ENCODE peak calls at places on chromosomes 7 and 10, in four cellular contexts. L, B, P and W are unnamed samples.

GRCh38 chr10:48465860-48466521 is 138.9 kb downstream of the ARHGAP22 start:
- DNase-seq in P (no peak), L (peak; percentile 32), B (no peak), W (no peak)

GRCh38 chr7:149099058-149099457 is 8.5 kb upstream of the ZNF786 start:
- DNase-seq in B (no peak), L (no peak), P (no peak), W (no peak)

GRCh38 chr7:98107313-98107691 is 640 bp downstream of the LMTK2 start:
- DNase-seq in L (no peak), P (no peak), B (peak; percentile 22), W (no peak)

GRCh38 chr10:1151071-1152033 is 95.2 kb downstream of the WDR37 start:
- DNase-seq in B (no peak), P (no peak), L (no peak), W (no peak)

GRCh38 chr7:138092486-138093028 is 16.3 kb downstream of the AKR1D1 start:
- DNase-seq in L (no peak), P (no peak), B (no peak), W (no peak)

GRCh38 chr10:381346-381745 is 246.1 kb downstream of the ZMYND11 start:
- DNase-seq in B (no peak), L (no peak), P (no peak), W (no peak)

GRCh38 chr10:63628526-63629362 is 107.5 kb downstream of the REEP3 start:
- DNase-seq in L (no peak), B (peak; percentile 80), P (no peak), W (no peak)

GRCh38 chr10:113463777-113464176 is 89.1 kb upstream of the HABP2 start:
- DNase-seq in B (no peak), P (no peak), L (no peak), W (no peak)

GRCh38 chr7:20624666-20625385 is 9.4 kb downstream of the ABCB5 start:
- DNase-seq in B (no peak), P (no peak), L (no peak), W (no peak)

GRCh38 chr10:116440330-116441030 is 12.8 kb downstream of the PNLIPRP3 start:
- DNase-seq in B (no peak), P (no peak), L (no peak), W (no peak)

GRCh38 chr10:12742776-12743175 is 258.7 kb downstream of the CCDC3 start:
- DNase-seq in P (no peak), B (no peak), L (no peak), W (no peak)

GRCh38 chr7:95545666-95546065 is 50.6 kb downstream of the PDK4 start:
- DNase-seq in P (no peak), B (no peak), L (no peak), W (no peak)

GRCh38 chr7:105461518-105461917 is 60.6 kb downstream of the PUS7 start:
- DNase-seq in P (no peak), L (no peak), B (no peak), W (no peak)

GRCh38 chr7:29091722-29092121 is 54.6 kb downstream of the CPVL start:
- DNase-seq in P (no peak), L (no peak), B (no peak), W (no peak)

GRCh38 chr10:88042162-88043100 is 179.0 kb downstream of the PTEN start:
- DNase-seq in B (no peak), L (no peak), P (no peak), W (no peak)

GRCh38 chr10:72564596-72564995 is 61.3 kb downstream of the MICU1 start:
- DNase-seq in B (no peak), L (no peak), P (no peak), W (no peak)

GRCh38 chr10:28139138-28139537 is 140.3 kb upstream of the ODAD2 start:
- DNase-seq in L (no peak), P (no peak), B (no peak), W (no peak)

GRCh38 chr7:99390941-99391602 is 16.5 kb downstream of the ARPC1B start:
- DNase-seq in L (no peak), P (no peak), B (no peak), W (no peak)

GRCh38 chr10:104680467-104681401 is 39.6 kb downstream of the SORCS3 start:
- DNase-seq in L (no peak), P (no peak), B (peak; percentile 61), W (no peak)

GRCh38 chr7:34091330-34091917 is 186.1 kb downstream of the BMPER start:
- DNase-seq in L (no peak), P (no peak), B (no peak), W (no peak)

GRCh38 chr10:52729259-52730104 is 43.1 kb downstream of the MBL2 start:
- DNase-seq in B (peak; percentile 39), L (no peak), P (no peak), W (no peak)

GRCh38 chr10:35640951-35641429 is 1.1 kb downstream of the FZD8 start:
- DNase-seq in L (peak; percentile 62), P (peak; percentile 58), B (peak; percentile 10), W (peak; percentile 25)

GRCh38 chr7:31633894-31634494 is 53.0 kb upstream of the PPP1R17 start:
- DNase-seq in P (no peak), B (peak; percentile 74), L (no peak), W (no peak)